ENCODE peak calls at places on chromosomes 7 and 10, in nine cellular contexts. L is body of pancreas; P is cardiac muscle cell; B is CD8-positive, alpha-beta T cell; D is heart left ventricle; X is ascending aorta; W is GM12878; F is mammary epithelial cell; J is Caco-2. N is an unnamed sample.

GRCh38 chr7:100568936-100569844 is 4.5 kb downstream of the SAP25 start:
- DNase-seq in L (peak; percentile 61), B (peak; percentile 57), D (peak; percentile 56), X (no peak), P (peak; percentile 72), F (no peak), W (no peak), J (no peak), N (peak; percentile 40)

GRCh38 chr10:76106611-76107010 is 675.2 kb downstream of the LRMDA start:
- DNase-seq in L (no peak), D (no peak), J (no peak), P (no peak), B (no peak), F (no peak), W (no peak), X (no peak), N (no peak)

GRCh38 chr7:75796420-75796819 is 17.2 kb downstream of the CCL24 start:
- DNase-seq in F (no peak), W (no peak), L (no peak), J (no peak), X (no peak), D (no peak), B (no peak), P (no peak), N (no peak)

GRCh38 chr10:97207131-97207530 is 21.4 kb upstream of the SLIT1 start:
- DNase-seq in W (no peak), J (no peak), F (no peak), L (no peak), B (no peak), P (no peak), X (no peak), D (no peak), N (no peak)

GRCh38 chr10:73838827-73839226 is 27.4 kb upstream of the NDST2 start:
- DNase-seq in X (no peak), J (no peak), P (no peak), F (peak; percentile 46), L (no peak), W (no peak), B (no peak), D (no peak), N (no peak)

GRCh38 chr7:102424787-102425218 is 8.6 kb upstream of the ORAI2 start:
- DNase-seq in B (no peak), D (no peak), L (no peak), P (no peak), J (no peak), W (no peak), X (no peak), F (no peak), N (no peak)

GRCh38 chr7:45692031-45692430 is 117.9 kb downstream of the ADCY1 start:
- DNase-seq in B (no peak), X (no peak), W (no peak), F (no peak), P (no peak), J (no peak), D (no peak), L (no peak), N (no peak)

GRCh38 chr7:50369408-50370026 is 65.0 kb downstream of the IKZF1 start:
- DNase-seq in J (no peak), L (no peak), P (peak; percentile 43), X (no peak), W (peak; percentile 51), D (no peak), F (peak; percentile 3), B (no peak), N (no peak)

GRCh38 chr10:30798621-30799020 is 169.1 kb upstream of the LYZL2 start:
- DNase-seq in X (no peak), B (no peak), D (no peak), L (no peak), P (no peak), F (no peak), J (no peak), W (no peak), N (no peak)

GRCh38 chr10:11636761-11637166 is 25.3 kb upstream of the USP6NL start:
- DNase-seq in F (no peak), J (no peak), P (no peak), X (no peak), W (no peak), B (no peak), D (no peak), L (no peak), N (no peak)

GRCh38 chr7:96198047-96198636 is 123.8 kb downstream of the SLC25A13 start:
- DNase-seq in W (no peak), F (no peak), P (no peak), J (no peak), B (no peak), X (no peak), D (no peak), L (no peak), N (no peak)

GRCh38 chr10:69403519-69403918 is 13.2 kb downstream of the TACR2 start:
- DNase-seq in J (no peak), X (no peak), F (peak; percentile 31), D (no peak), L (no peak), W (no peak), B (no peak), P (no peak), N (peak; percentile 75)

GRCh38 chr10:62805139-62806092 is 896 bp downstream of the ADO start:
- DNase-seq in W (no peak), P (peak; percentile 70), X (no peak), B (peak; percentile 56), D (peak; percentile 52), J (peak; percentile 72), L (peak; percentile 51), F (peak; percentile 61), N (peak; percentile 80)

GRCh38 chr7:113308399-113308798 is 190.0 kb upstream of the SMIM30 start:
- DNase-seq in B (no peak), F (no peak), D (no peak), L (no peak), P (no peak), W (no peak), X (no peak), J (no peak), N (no peak)

GRCh38 chr10:42754155-42755027 is 28.2 kb upstream of the BMS1 start:
- DNase-seq in L (peak; percentile 43), B (peak; percentile 29), D (peak; percentile 57), W (no peak), F (no peak), X (no peak), J (no peak), P (peak; percentile 31), N (peak; percentile 31)

GRCh38 chr7:102302025-102302424 is 15.4 kb downstream of the SH2B2 start:
- DNase-seq in F (no peak), D (no peak), W (no peak), B (no peak), P (no peak), X (no peak), L (no peak), J (no peak), N (no peak)

GRCh38 chr7:51732951-51733350 is 416.3 kb upstream of the COBL start:
- DNase-seq in F (no peak), B (no peak), P (no peak), W (no peak), D (no peak), J (no peak), X (no peak), L (no peak), N (no peak)

GRCh38 chr7:51731086-51731485 is 414.5 kb upstream of the COBL start:
- DNase-seq in J (no peak), D (no peak), P (no peak), L (no peak), X (no peak), B (no peak), F (no peak), W (no peak), N (no peak)

GRCh38 chr7:51727441-51727840 is 410.8 kb upstream of the COBL start:
- DNase-seq in J (no peak), P (no peak), F (no peak), X (no peak), B (no peak), W (no peak), D (no peak), L (no peak), N (no peak)

DNA sequence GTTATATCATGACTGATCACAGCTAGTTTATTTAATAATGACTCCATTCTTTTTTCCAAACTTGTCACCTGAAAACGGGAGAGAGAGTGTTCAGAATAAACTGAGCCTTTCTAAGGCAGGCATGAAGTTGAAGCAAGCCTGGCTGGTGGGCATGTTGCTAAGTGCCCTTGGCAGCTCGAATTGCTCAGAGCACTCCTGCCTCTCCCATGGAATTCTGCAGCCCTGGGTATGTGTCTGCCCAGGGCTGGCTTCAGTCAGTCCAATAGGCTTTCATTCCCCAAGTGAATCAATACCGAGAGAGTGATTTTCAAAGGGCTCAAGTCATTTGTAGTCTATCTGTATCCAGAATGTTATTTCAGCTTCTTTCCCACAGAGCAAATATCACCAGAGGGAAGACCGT is 415.5 kb upstream of the COBL start:
- DNase-seq in D (no peak), X (no peak), L (no peak), W (no peak), J (no peak), P (no peak), B (no peak), F (no peak), N (no peak)
- H3K9me3 ChIP-seq in D (no peaks in the 10 kb centered on the region), X (no peaks in the 10 kb centered on the region), L (no peaks in the 10 kb centered on the region), W (no peaks in the 10 kb centered on the region), J (no peaks in the 10 kb centered on the region), P (no peaks in the 10 kb centered on the region), B (no peaks in the 10 kb centered on the region), F (peaks cover 19% of the 10 kb centered on the region), N (no peaks in the 10 kb centered on the region)

DNA sequence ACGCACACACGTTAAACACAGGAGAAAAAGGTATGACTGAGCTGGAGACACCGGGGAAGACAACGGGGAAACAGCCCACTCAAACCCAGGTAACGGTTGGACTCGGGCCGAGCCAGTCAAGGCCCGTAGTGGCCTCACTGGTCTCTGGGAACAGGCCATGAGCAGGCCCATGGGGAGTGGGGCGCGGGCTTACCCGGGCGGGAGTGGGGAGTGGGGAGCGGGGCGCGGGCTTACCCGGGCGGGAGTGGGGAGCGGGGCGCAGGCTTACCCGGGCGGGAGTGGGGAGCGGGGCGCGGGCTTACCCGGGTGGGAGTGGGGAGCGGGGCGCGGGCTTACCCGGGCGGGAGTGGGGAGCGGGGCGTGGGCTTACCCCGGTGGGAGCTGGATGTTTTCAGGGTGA is 11.5 kb downstream of the INTS1 start:
- DNase-seq in J (no peak), P (no peak), D (no peak), L (no peak), W (no peak), X (no peak), F (no peak), B (no peak), N (no peak)
- H3K36me3 ChIP-seq in J (no peaks in the 10 kb centered on the region), P (peaks cover 36% of the 10 kb centered on the region), D (peaks cover 93% of the 10 kb centered on the region), L (peaks cover 35% of the 10 kb centered on the region), W (peaks cover 29% of the 10 kb centered on the region), X (peaks cover 70% of the 10 kb centered on the region), F (peaks cover 11% of the 10 kb centered on the region), B (peaks cover 23% of the 10 kb centered on the region), N (peaks cover 71% of the 10 kb centered on the region)

DNA sequence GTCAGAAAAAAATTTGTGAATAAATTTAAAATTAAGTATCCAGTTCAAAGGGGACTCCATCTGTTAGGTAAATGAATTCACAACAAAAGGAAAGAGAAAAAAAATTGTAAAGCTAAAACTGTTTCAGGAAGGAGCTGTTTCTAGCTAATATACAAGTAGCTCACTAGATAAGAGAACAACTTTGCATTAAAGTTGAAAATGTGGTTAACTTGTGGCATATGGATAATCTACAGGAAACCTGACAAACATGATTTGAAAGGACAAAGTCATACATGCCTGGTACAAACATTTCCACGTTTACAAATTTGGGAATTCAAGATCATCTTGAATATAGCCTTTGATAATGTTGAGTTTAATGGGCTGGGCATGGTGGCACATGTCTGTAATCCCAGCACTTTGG is 8.9 kb downstream of the NT5C3A start:
- DNase-seq in D (no peak), P (no peak), L (no peak), F (no peak), X (no peak), J (no peak), W (no peak), B (no peak), N (no peak)
- H3K27me3 ChIP-seq in D (no peaks in the 10 kb centered on the region), P (no peaks in the 10 kb centered on the region), L (no peaks in the 10 kb centered on the region), F (no peaks in the 10 kb centered on the region), X (no peaks in the 10 kb centered on the region), J (no peaks in the 10 kb centered on the region), W (no peaks in the 10 kb centered on the region), B (no peaks in the 10 kb centered on the region), N (no peaks in the 10 kb centered on the region)

GRCh38 chr10:126158090-126158489 is 230.2 kb downstream of the ADAM12 start:
- DNase-seq in J (no peak), B (no peak), L (no peak), F (no peak), W (no peak), P (no peak), X (no peak), D (no peak), N (no peak)
- H3K9me3 ChIP-seq in J (no peaks in the 10 kb centered on the region), B (no peaks in the 10 kb centered on the region), L (no peaks in the 10 kb centered on the region), F (no peaks in the 10 kb centered on the region), W (no peaks in the 10 kb centered on the region), P (no peaks in the 10 kb centered on the region), X (no peaks in the 10 kb centered on the region), D (no peaks in the 10 kb centered on the region), N (no peaks in the 10 kb centered on the region)